ENCODE peak calls at places on chromosomes 11 and 22, in four cellular contexts. L is CD8-positive, alpha-beta memory T cell; D is lung; V is mesenchymal stem cell. O is an unnamed sample.

GRCh38 chr11:22938691-22939090 is 78.4 kb upstream of the CCDC179 start:
- DNase-seq in L (no peak), D (no peak), V (no peak), O (no peak)

GRCh38 chr11:121464352-121464946 is 11.7 kb upstream of the SORL1-AS1 start:
- DNase-seq in L (peak; percentile 68), D (peak; percentile 61), V (peak; percentile 85), O (no peak)

GRCh38 chr11:61362542-61362875 is 335 bp downstream of the TMEM138 start:
- DNase-seq in L (peak; percentile 44), D (no peak), V (peak; percentile 71), O (no peak)

GRCh38 chr11:113168804-113169342 is 145.5 kb upstream of the TTC12 start:
- DNase-seq in L (no peak), D (no peak), V (no peak), O (no peak)

GRCh38 chr22:30206964-30207363 is 39.6 kb downstream of the LIF start:
- DNase-seq in L (no peak), D (peak; percentile 55), V (peak; percentile 96), O (no peak)

GRCh38 chr11:20112291-20113146 is 47.8 kb downstream of the DBX1 start:
- DNase-seq in L (no peak), D (peak; percentile 65), V (peak; percentile 98), O (no peak)

GRCh38 chr22:38716271-38716670 is 10.5 kb downstream of the GTPBP1 start:
- DNase-seq in L (no peak), D (no peak), V (no peak), O (no peak)

GRCh38 chr11:45892856-45893255 is 7.4 kb downstream of the MAPK8IP1 start:
- DNase-seq in L (no peak), D (no peak), V (no peak), O (no peak)

GRCh38 chr11:2155511-2155910 is 5.5 kb downstream of the INS start:
- DNase-seq in L (no peak), D (no peak), V (no peak), O (no peak)

GRCh38 chr11:66686801-66687750 is 9.4 kb upstream of the RBM4B start:
- DNase-seq in L (no peak), D (no peak), V (no peak), O (no peak)

GRCh38 chr11:33059331-33060007 is 20.1 kb downstream of the TCP11L1 start:
- DNase-seq in L (no peak), D (no peak), V (no peak), O (no peak)

GRCh38 chr22:19064354-19065054 is 57.7 kb downstream of the DGCR2 start:
- DNase-seq in L (no peak), D (no peak), V (no peak), O (no peak)

GRCh38 chr22:44671742-44672141 is 30.3 kb upstream of the PRR5 start:
- DNase-seq in L (peak; percentile 39), D (no peak), V (peak; percentile 88), O (no peak)

GRCh38 chr11:10922944-10923343 is 65.1 kb upstream of the ZBED5 start:
- DNase-seq in L (no peak), D (no peak), V (no peak), O (no peak)

GRCh38 chr11:130315354-130315970 is 745 bp upstream of the ZBTB44 start:
- DNase-seq in L (peak; percentile 36), D (peak; percentile 54), V (no peak), O (no peak)

GRCh38 chr22:38069372-38070249 is 12.4 kb downstream of the PICK1 start:
- DNase-seq in L (no peak), D (no peak), V (peak; percentile 19), O (no peak)

GRCh38 chr11:32094931-32095330 is 4.1 kb downstream of the RCN1 start:
- DNase-seq in L (no peak), D (no peak), V (peak; percentile 59), O (no peak)

GRCh38 chr11:106409681-106410080 is 332.2 kb downstream of the AASDHPPT start:
- DNase-seq in L (no peak), D (no peak), V (no peak), O (no peak)

GRCh38 chr11:66106786-66107599 is 36.9 kb downstream of the PACS1 start:
- DNase-seq in L (no peak), D (no peak), V (no peak), O (no peak)

GRCh38 chr22:50465066-50465465 is 9.8 kb downstream of the SBF1 start:
- DNase-seq in L (no peak), D (no peak), V (no peak), O (no peak)

GRCh38 chr11:133306019-133306418 is 226.3 kb downstream of the OPCML start:
- DNase-seq in L (no peak), D (no peak), V (no peak), O (peak; percentile 24)
- H3K4me3 ChIP-seq in L (no peak overlapping the region), D (no peak overlapping the region), V (no peak overlapping the region), O (no peak overlapping the region)

DNA sequence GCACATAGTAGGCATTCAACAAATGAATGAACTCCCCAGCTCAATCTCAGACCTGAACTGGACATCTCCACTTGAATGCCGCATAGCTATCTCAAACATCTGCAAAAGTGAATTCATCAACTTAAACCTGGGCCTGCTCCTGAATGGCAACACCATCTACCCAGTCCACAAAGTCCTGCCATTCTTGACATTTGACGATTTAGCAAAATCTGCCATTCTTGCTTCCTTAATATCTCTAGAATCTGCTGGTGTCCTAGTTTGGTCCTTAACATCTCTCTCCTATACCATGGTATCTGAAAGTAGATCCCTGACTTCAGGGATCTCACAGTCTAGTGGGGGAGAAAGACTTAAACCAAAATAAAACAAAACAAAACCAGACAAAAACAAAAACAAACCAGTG is 12.4 kb upstream of the HPX start:
- DNase-seq in L (no peak), D (no peak), V (no peak), O (no peak)
- H3K4me3 ChIP-seq in L (no peak overlapping the region), D (no peak overlapping the region), V (no peak overlapping the region), O (no peak overlapping the region)

GRCh38 chr11:62716816-62717215 is 9.3 kb downstream of the GNG3 start:
- DNase-seq in L (no peak), D (no peak), V (no peak), O (no peak)
- H3K4me3 ChIP-seq in L (no peak overlapping the region), D (no peak overlapping the region), V (no peak overlapping the region), O (no peak overlapping the region)

GRCh38 chr11:120196857-120197253 is 14.0 kb upstream of the OAF start:
- DNase-seq in L (no peak), D (no peak), V (no peak), O (no peak)

GRCh38 chr11:120194166-120194565 is 16.7 kb upstream of the OAF start:
- DNase-seq in L (no peak), D (no peak), V (no peak), O (no peak)

GRCh38 chr11:120191058-120191457 is 19.8 kb upstream of the OAF start:
- DNase-seq in L (no peak), D (no peak), V (no peak), O (no peak)

GRCh38 chr11:120195601-120196289 is 15.1 kb upstream of the OAF start:
- DNase-seq in L (no peak), D (no peak), V (peak; percentile 46), O (no peak)

GRCh38 chr11:120192831-120193625 is 17.8 kb upstream of the OAF start:
- DNase-seq in L (no peak), D (no peak), V (no peak), O (no peak)
- H3K4me3 ChIP-seq in L (no peak overlapping the region), D (no peak overlapping the region), V (no peak overlapping the region), O (no peak overlapping the region)

DNA sequence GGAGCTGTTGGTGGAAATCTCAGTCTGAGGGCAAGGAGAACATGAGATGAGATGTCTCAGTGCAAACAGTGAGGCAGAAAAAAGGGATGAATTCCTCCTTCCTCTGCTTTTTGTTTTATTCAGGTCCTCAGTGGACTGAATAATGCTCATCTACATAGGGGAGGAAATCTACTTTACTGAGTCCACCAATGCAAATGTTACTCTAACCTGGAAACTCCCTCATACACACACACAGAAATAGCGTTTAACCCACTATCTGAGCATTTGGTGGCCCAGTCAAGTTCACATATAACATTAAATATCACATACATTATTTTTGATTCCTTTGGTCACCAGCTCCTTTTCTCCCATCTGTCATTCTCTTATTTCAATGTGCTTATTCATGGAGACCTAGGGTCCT is 418.8 kb downstream of the TMEM135 start:
- DNase-seq in L (no peak), D (no peak), V (no peak), O (no peak)
- H3K4me3 ChIP-seq in L (no peak overlapping the region), D (no peak overlapping the region), V (no peak overlapping the region), O (no peak overlapping the region)

GRCh38 chr11:102763440-102763839 is 17.0 kb downstream of the MMP10 start:
- DNase-seq in L (no peak), D (no peak), V (no peak), O (no peak)
- H3K4me3 ChIP-seq in L (no peak overlapping the region), D (no peak overlapping the region), V (no peak overlapping the region), O (no peak overlapping the region)

O was measured in Jurkat, Clone E6-1.